ENCODE peak calls at places on chromosome 4, in nine cellular contexts. I is cerebellar cortex, O is T-helper 17 cell, J is mucosa of descending colon, U is HFF-Myc, X is non-pigmented ciliary epithelial cell, L is AG08396, E is pancreas, G is ascending aorta. R is an unnamed sample.

GRCh38 chr4:13992041-13992440 is 364.5 kb upstream of the BOD1L1 start:
- DNase-seq in I (peak), O (no peak), J (no peak), U (no peak), X (no peak), L (no peak), E (no peak), G (no peak), R (no peak)

GRCh38 chr4:2104556-2105345 is 45.6 kb downstream of the NAT8L start:
- DNase-seq in I (no peak), O (no peak), J (no peak), U (no peak), X (no peak), L (no peak), E (no peak), G (no peak), R (no peak)

GRCh38 chr4:138297743-138298405 is 55.7 kb upstream of the SLC7A11 start:
- DNase-seq in I (peak), O (no peak), J (no peak), U (no peak), X (no peak), L (no peak), E (no peak), G (no peak), R (no peak)

GRCh38 chr4:111542056-111542455 is 603.2 kb upstream of the FAM241A start:
- DNase-seq in I (no peak), O (no peak), J (no peak), U (no peak), X (no peak), L (no peak), E (no peak), G (no peak), R (no peak)

GRCh38 chr4:1608196-1608820 is 75.8 kb downstream of the FAM53A start:
- DNase-seq in I (no peak), O (no peak), J (peak), U (no peak), X (no peak), L (no peak), E (no peak), G (no peak), R (no peak)

GRCh38 chr4:121791481-121791880 is 9.6 kb upstream of the EXOSC9 start:
- DNase-seq in I (no peak), O (no peak), J (no peak), U (no peak), X (peak), L (no peak), E (no peak), G (no peak), R (no peak)

GRCh38 chr4:52848255-52848654 is 13.9 kb upstream of the RASL11B start:
- DNase-seq in I (no peak), O (no peak), J (no peak), U (no peak), X (no peak), L (no peak), E (no peak), G (no peak), R (no peak)

GRCh38 chr4:122668241-122668640 is 47.4 kb upstream of the IL21 start:
- DNase-seq in I (no peak), O (no peak), J (no peak), U (peak), X (no peak), L (peak), E (no peak), G (no peak), R (no peak)

GRCh38 chr4:66071911-66072310 is 401.6 kb upstream of the EPHA5 start:
- DNase-seq in I (no peak), O (no peak), J (no peak), U (no peak), X (no peak), L (no peak), E (no peak), G (no peak), R (no peak)